ENCODE peak calls at places on chromosome 9, in four cellular contexts. U is HFFc6; Q is endothelial cell of umbilical vein; R is activated gamma-delta T cell treated with anti-CD3 and anti-CD28 coated beads, Interleukin-2, amount 50 U/mL, for 16 hours. G is an unnamed sample.

GRCh38 chr9:114285166-114285867 is 37.6 kb upstream of the ORM1 start:
- DNase-seq in Q (peak; percentile 37), U (peak; percentile 92), R (no peak), G (peak; percentile 71)

GRCh38 chr9:99135498-99135897 is 30.6 kb downstream of the TGFBR1 start:
- DNase-seq in R (no peak), U (no peak), Q (no peak), G (no peak)

GRCh38 chr9:129225815-129226214 is 47.8 kb upstream of the IER5L start:
- DNase-seq in U (peak; percentile 48), R (no peak), Q (peak; percentile 17), G (peak; percentile 44)

GRCh38 chr9:21657966-21658667 is 144.3 kb upstream of the MTAP start:
- DNase-seq in R (no peak), Q (no peak), U (no peak), G (no peak)

GRCh38 chr9:122396622-122397148 is 25.9 kb downstream of the PTGS1 start:
- DNase-seq in Q (peak; percentile 29), U (no peak), R (no peak), G (peak; percentile 49)

GRCh38 chr9:105359899-105360298 is 87.9 kb upstream of the FSD1L start:
- DNase-seq in R (no peak), U (peak; percentile 28), Q (no peak), G (no peak)

GRCh38 chr9:135348788-135349150 is 130.8 kb upstream of the PPP1R26 start:
- DNase-seq in U (no peak), R (no peak), Q (no peak), G (no peak)

GRCh38 chr9:135797507-135798302 is 95.7 kb downstream of the KCNT1 start:
- DNase-seq in U (peak; percentile 57), R (no peak), Q (peak; percentile 29), G (peak; percentile 69)

GRCh38 chr9:81633952-81634421 is 55.4 kb downstream of the TLE1 start:
- DNase-seq in Q (no peak), R (no peak), U (no peak), G (no peak)

GRCh38 chr9:131277673-131278420 is 1.5 kb upstream of the FAM78A start:
- DNase-seq in Q (peak; percentile 86), U (peak; percentile 57), R (peak; percentile 49), G (peak; percentile 88)